ENCODE peak calls at places on chromosomes 13 and 19, in eight cellular contexts. L is osteoblast; O is kidney tubule cell; B is NCI-H524 treated with DMSO at 0.1 percent for 48 hours; Z is effector memory CD8-positive, alpha-beta T cell; N is esophagus squamous epithelium; C is left cardiac atrium; F is WERI-Rb-1. M is an unnamed sample.

GRCh38 chr13:89740994-89741678 is 1606.4 kb upstream of the MIR17HG start:
- DNase-seq in L (peak), B (no peak), N (no peak), O (no peak), F (no peak), C (no peak), Z (no peak), M (no peak)

GRCh38 chr19:28949535-28949934 is 263.4 kb downstream of the UQCRFS1 start:
- DNase-seq in C (no peak), F (no peak), Z (no peak), O (no peak), N (no peak), B (no peak), L (no peak), M (no peak)

GRCh38 chr19:13118424-13119193 is 545 bp downstream of the NACC1 start:
- DNase-seq in N (no peak), Z (no peak), L (peak), O (peak), B (no peak), F (peak), C (peak), M (no peak)

GRCh38 chr19:40525234-40526051 is 51.2 kb upstream of the SHKBP1 start:
- DNase-seq in B (no peak), N (no peak), O (peak), Z (no peak), L (peak), F (peak), C (no peak), M (no peak)

GRCh38 chr19:41407271-41407670 is 9.7 kb downstream of the BCKDHA start:
- DNase-seq in L (no peak), O (peak), C (no peak), Z (no peak), B (no peak), F (no peak), N (no peak), M (no peak)

GRCh38 chr13:73158851-73159250 is 100.0 kb downstream of the KLF5 start:
- DNase-seq in B (no peak), N (no peak), F (no peak), L (no peak), O (peak), C (no peak), Z (no peak), M (peak)

GRCh38 chr13:20824762-20825161 is 51.0 kb upstream of the EEF1AKMT1 start:
- DNase-seq in F (no peak), L (no peak), C (no peak), Z (no peak), O (no peak), B (no peak), N (no peak), M (no peak)

GRCh38 chr19:35940839-35941238 is 4.7 kb downstream of the LRFN3 start:
- DNase-seq in B (no peak), F (no peak), O (no peak), N (no peak), Z (no peak), C (no peak), L (peak), M (no peak)

GRCh38 chr19:38735257-38735686 is 9.0 kb downstream of the CAPN12 start:
- DNase-seq in O (peak), C (no peak), Z (peak), N (no peak), B (no peak), L (peak), F (peak), M (no peak)